ENCODE peak calls at places on chromosomes 5 and 9, in eight cellular contexts. F is IMR-90; E is RPMI7951; H is CD8-positive, alpha-beta T cell; N is ACHN; M is fibroblast of lung; X is erythroblast; D is HuH-7.5. S is an unnamed sample.

GRCh38 chr5:137381546-137381945 is 117.6 kb downstream of the SPOCK1 start:
- DNase-seq in D (no peak), M (no peak), F (no peak), H (no peak), N (no peak), X (no peak), E (no peak), S (no peak)

GRCh38 chr9:103661663-103662062 is 432.4 kb upstream of the SMC2 start:
- DNase-seq in X (no peak), E (no peak), H (no peak), M (no peak), F (no peak), D (no peak), N (no peak), S (no peak)

GRCh38 chr9:133990366-133991210 is 1.5 kb downstream of the VAV2 start:
- DNase-seq in M (peak), H (no peak), N (peak), F (peak), E (peak), X (no peak), D (peak), S (peak)

GRCh38 chr5:132465095-132465707 is 25.4 kb downstream of the IRF1 start:
- DNase-seq in X (no peak), F (no peak), H (no peak), N (no peak), M (no peak), E (peak), D (no peak), S (no peak)

GRCh38 chr9:111803924-111804323 is 9.2 kb upstream of the SHOC1 start:
- DNase-seq in D (no peak), X (no peak), N (no peak), E (no peak), H (no peak), M (no peak), F (no peak), S (no peak)

GRCh38 chr9:84371737-84372136 is 31.2 kb upstream of the SLC28A3 start:
- DNase-seq in N (no peak), M (peak), E (peak), H (no peak), D (no peak), X (no peak), F (peak), S (peak)

GRCh38 chr5:171709930-171710329 is 75.7 kb upstream of the SMIM23 start:
- DNase-seq in D (no peak), E (no peak), X (no peak), M (no peak), H (no peak), F (no peak), N (no peak), S (no peak)

GRCh38 chr9:133528887-133529262 is 4.1 kb upstream of the MYMK start:
- DNase-seq in F (no peak), D (no peak), N (no peak), M (no peak), X (no peak), E (no peak), H (no peak), S (no peak)

GRCh38 chr9:1875921-1876448 is 139.2 kb upstream of the SMARCA2 start:
- DNase-seq in D (no peak), N (no peak), E (no peak), F (no peak), H (no peak), X (no peak), M (no peak), S (no peak)

GRCh38 chr9:114289571-114290481 is 33.1 kb upstream of the ORM1 start:
- DNase-seq in E (no peak), F (no peak), X (no peak), H (no peak), N (no peak), D (no peak), M (no peak), S (no peak)